ENCODE peak calls at places on chromosomes 16 and 17, in four cellular contexts. B is heart right ventricle, G is ascending aorta, H is A549. Y is an unnamed sample.
A peak's percentile ranks its signal among the peaks of the same experiment; 100 is the strongest.

GRCh38 chr16:68079616-68080344 is 5.4 kb upstream of the NFATC3 start:
- DNase-seq in B (peak; percentile 80), G (no peak), H (no peak), Y (peak; percentile 24)

GRCh38 chr16:52436646-52437645 is 110.0 kb downstream of the TOX3 start:
- DNase-seq in B (no peak), G (no peak), H (no peak), Y (no peak)

GRCh38 chr16:58306327-58306726 is 11.5 kb upstream of the PRSS54 start:
- DNase-seq in B (no peak), G (no peak), H (peak; percentile 44), Y (no peak)

GRCh38 chr16:20300312-20301097 is 26.8 kb downstream of the GP2 start:
- DNase-seq in B (no peak), G (no peak), H (peak; percentile 63), Y (peak; percentile 24)

GRCh38 chr17:62648954-62649294 is 21.5 kb downstream of the MRC2 start:
- DNase-seq in B (no peak), G (peak; percentile 0), H (no peak), Y (no peak)

GRCh38 chr16:77943770-77944169 is 78.6 kb upstream of the CLEC3A start:
- DNase-seq in B (no peak), G (no peak), H (no peak), Y (no peak)

GRCh38 chr17:71985111-71986039 is 135.4 kb upstream of the SOX9 start:
- DNase-seq in B (no peak), G (no peak), H (no peak), Y (no peak)

GRCh38 chr17:7839890-7840260 is 5.9 kb downstream of the KDM6B start:
- DNase-seq in B (no peak), G (no peak), H (peak; percentile 80), Y (no peak)

GRCh38 chr17:77886387-77886728 is 72.1 kb upstream of the TNRC6C start:
- DNase-seq in B (peak; percentile 39), G (peak; percentile 27), H (peak; percentile 33), Y (no peak)

GRCh38 chr17:79027925-79028491 is 4.0 kb downstream of the C1QTNF1 start:
- DNase-seq in B (peak; percentile 44), G (no peak), H (no peak), Y (no peak)

GRCh38 chr17:48555183-48555615 is 10.3 kb upstream of the HOXB2 start:
- DNase-seq in B (no peak), G (no peak), H (peak; percentile 93), Y (no peak)

GRCh38 chr16:47426806-47427205 is 34.1 kb downstream of the ITFG1 start:
- DNase-seq in B (no peak), G (no peak), H (no peak), Y (no peak)

GRCh38 chr17:31598921-31599571 is 207.6 kb downstream of the RAB11FIP4 start:
- DNase-seq in B (no peak), G (no peak), H (peak; percentile 43), Y (no peak)

GRCh38 chr17:74758846-74759163 is 10.4 kb downstream of the NHERF1 start:
- DNase-seq in B (no peak), G (no peak), H (no peak), Y (no peak)

GRCh38 chr17:33811006-33811760 is 443.9 kb upstream of the CCL2 start:
- DNase-seq in B (no peak), G (no peak), H (no peak), Y (no peak)

GRCh38 chr16:11748404-11749254 is 6.0 kb upstream of the TXNDC11 start:
- DNase-seq in B (no peak), G (no peak), H (no peak), Y (no peak)

GRCh38 chr17:73003487-73003886 is 89.0 kb downstream of the SLC39A11 start:
- DNase-seq in B (no peak), G (no peak), H (peak; percentile 17), Y (no peak)

GRCh38 chr16:31876955-31877828 is 3.6 kb downstream of the ZNF267 start:
- DNase-seq in B (no peak), G (no peak), H (peak; percentile 46), Y (no peak)

GRCh38 chr17:42520540-42520951 is 15.5 kb upstream of the NAGLU start:
- DNase-seq in B (no peak), G (no peak), H (no peak), Y (no peak)

GRCh38 chr17:75485688-75486087 is 29.3 kb downstream of the TMEM94 start:
- DNase-seq in B (peak; percentile 22), G (no peak), H (no peak), Y (no peak)

GRCh38 chr16:17211797-17212196 is 259.0 kb downstream of the XYLT1 start:
- DNase-seq in B (no peak), G (no peak), H (peak; percentile 8), Y (no peak)

GRCh38 chr16:90004577-90004976 is 14.7 kb downstream of the DBNDD1 start:
- DNase-seq in B (no peak), G (no peak), H (no peak), Y (no peak)

GRCh38 chr17:43917348-43918025 is 10.2 kb upstream of the MPP2 start:
- DNase-seq in B (peak; percentile 40), G (no peak), H (peak; percentile 43), Y (no peak)

GRCh38 chr16:27449434-27450188 is 47.6 kb downstream of the IL21R start:
- DNase-seq in B (no peak), G (no peak), H (no peak), Y (no peak)

GRCh38 chr17:81403040-81403467 is 7.8 kb downstream of the BAHCC1 start:
- DNase-seq in B (no peak), G (no peak), H (no peak), Y (no peak)

GRCh38 chr17:81403671-81404534 is 8.6 kb downstream of the BAHCC1 start:
- DNase-seq in B (peak; percentile 49), G (no peak), H (no peak), Y (no peak)

GRCh38 chr17:81401727-81402529 is 6.7 kb downstream of the BAHCC1 start:
- DNase-seq in B (peak; percentile 69), G (no peak), H (peak; percentile 81), Y (no peak)

GRCh38 chr17:81400939-81401726 is 5.9 kb downstream of the BAHCC1 start:
- DNase-seq in B (no peak), G (no peak), H (no peak), Y (no peak)

GRCh38 chr17:81402530-81402941 is 7.3 kb downstream of the BAHCC1 start:
- DNase-seq in B (peak; percentile 53), G (no peak), H (no peak), Y (no peak)
- H3K27ac ChIP-seq in B (peak overlapping the region; percentile 98), G (peak overlapping the region; percentile 98), H (peak overlapping the region; percentile 11), Y (no peak overlapping the region)

GRCh38 chr16:30185683-30186421 is 2.5 kb downstream of the CORO1A start:
- DNase-seq in B (peak; percentile 51), G (no peak), H (no peak), Y (peak; percentile 19)
- H3K27ac ChIP-seq in B (peak overlapping the region; percentile 96), G (no peak overlapping the region), H (peak overlapping the region; percentile 29), Y (peak overlapping the region; percentile 74)

DNA sequence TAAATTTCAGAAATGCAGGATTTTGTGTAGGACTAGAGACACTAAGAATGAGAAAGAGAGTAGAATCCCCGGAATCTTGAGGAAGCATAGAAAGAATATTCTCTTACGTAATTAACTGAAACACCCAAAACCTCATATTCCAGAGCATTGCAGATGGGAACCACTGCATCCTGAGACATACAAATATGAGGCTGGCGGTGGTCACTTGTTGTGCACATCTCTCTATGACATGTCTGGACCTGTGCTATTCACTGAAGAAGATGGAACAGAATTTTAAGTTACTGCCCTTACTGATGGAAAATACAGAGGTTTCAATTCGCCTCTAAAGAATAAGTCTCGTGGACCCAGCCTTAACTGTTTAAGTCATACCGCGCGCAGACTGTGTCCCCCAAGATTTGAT is 806 bp downstream of the RAD51C start:
- DNase-seq in B (no peak), G (no peak), H (no peak), Y (no peak)
- H3K27ac ChIP-seq in B (peak overlapping the region; percentile 90), G (peak overlapping the region; percentile 73), H (peak overlapping the region; percentile 85), Y (no peak overlapping the region)

DNA sequence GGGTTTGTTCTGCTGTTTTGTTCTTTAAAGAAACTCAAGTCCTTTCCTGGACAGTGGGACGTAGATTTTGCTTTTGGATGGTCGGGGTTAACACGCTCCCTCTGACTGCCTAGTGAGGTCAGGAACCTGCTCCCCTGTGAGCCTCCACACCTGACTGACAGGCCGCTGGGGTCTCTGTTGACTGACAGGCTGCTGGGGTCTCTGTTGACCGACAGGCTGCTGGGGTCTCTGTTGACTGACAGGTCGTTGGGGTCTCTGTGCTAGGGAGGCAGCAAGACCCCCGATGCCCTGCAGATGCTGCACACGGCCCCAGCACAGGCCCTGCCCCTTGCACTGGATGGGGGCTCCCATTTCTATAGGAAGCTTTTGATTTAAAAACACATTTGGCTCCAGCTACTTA is 33.5 kb downstream of the LMF1 start:
- DNase-seq in B (no peak), G (no peak), H (no peak), Y (no peak)
- H3K27ac ChIP-seq in B (no peak overlapping the region), G (no peak overlapping the region), H (no peak overlapping the region), Y (peak overlapping the region; percentile 38)

DNA sequence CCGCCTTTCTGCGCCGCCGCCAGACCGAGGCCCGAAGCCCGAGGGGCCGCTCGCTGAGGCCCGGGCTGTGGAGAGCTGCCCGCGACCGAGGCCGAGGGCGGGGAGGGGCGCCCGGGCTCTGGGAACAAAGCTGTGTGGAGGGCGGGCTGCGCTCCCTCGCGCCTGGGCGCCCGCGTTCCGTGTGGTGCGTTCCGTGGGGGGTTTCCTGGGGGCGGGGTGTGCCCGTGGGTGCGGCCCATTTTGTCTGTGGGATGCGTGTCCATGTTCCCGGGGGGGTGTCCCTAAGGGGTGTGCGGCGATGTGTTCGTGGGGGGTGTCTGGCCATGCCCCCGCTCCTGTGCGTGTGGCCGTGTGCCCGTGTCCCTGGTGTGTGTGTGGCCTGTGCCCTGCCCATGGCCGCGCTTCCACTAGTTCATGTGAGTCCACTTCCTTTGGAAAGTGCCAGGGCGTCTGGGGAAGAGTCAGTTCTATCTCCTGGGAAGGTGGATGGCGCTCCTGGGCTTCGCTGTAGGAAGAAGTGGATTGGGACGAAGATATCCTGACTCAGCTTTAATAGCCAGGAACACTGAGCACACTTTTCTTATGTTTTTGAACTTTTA is 520 bp downstream of the JPT2 start:
- DNase-seq in B (peak; percentile 29), G (no peak), H (peak; percentile 76), Y (no peak)
- H3K27ac ChIP-seq in B (peak overlapping the region; percentile 80), G (peak overlapping the region; percentile 35), H (peak overlapping the region; percentile 98), Y (peak overlapping the region; percentile 67)

GRCh38 chr17:17480593-17481148 is 3.9 kb downstream of the MED9 start:
- DNase-seq in B (no peak), G (no peak), H (no peak), Y (no peak)
- H3K27ac ChIP-seq in B (no peak overlapping the region), G (no peak overlapping the region), H (no peak overlapping the region), Y (no peak overlapping the region)

Y was measured in substantia nigra.